ENCODE peak calls at places on chromosomes 3 and 15, in five cellular contexts. T is activated T-helper 1 cell treated with Interleukin-2 at 50 U/mL for 16 hours; Z is HFFc6; V is NCI-H460; S is stimulated activated CD4-positive, alpha-beta T cell treated with anti-CD3 and anti-CD28 coated beads, Interleukin-12 subunit alpha, Interleukin-12 subunit beta, amount 100 ng/mL, for 4 hours. M is an unnamed sample.

GRCh38 chr3:160343132-160343531 is 55.9 kb downstream of the IFT80 start:
- DNase-seq in Z (peak), V (peak), S (no peak), T (no peak), M (peak)

GRCh38 chr3:127792664-127793292 is 29.5 kb downstream of the MGLL start:
- DNase-seq in T (no peak), S (no peak), V (no peak), Z (peak), M (peak)

GRCh38 chr15:33454996-33455395 is 144.2 kb downstream of the RYR3 start:
- DNase-seq in S (no peak), V (no peak), Z (no peak), T (no peak), M (no peak)

GRCh38 chr3:17518189-17519059 is 224.0 kb downstream of the TBC1D5 start:
- DNase-seq in Z (no peak), V (no peak), T (no peak), S (no peak), M (no peak)

GRCh38 chr3:30539772-30540171 is 66.6 kb upstream of the TGFBR2 start:
- DNase-seq in V (no peak), S (no peak), Z (peak), T (no peak), M (peak)

GRCh38 chr3:170128977-170129431 is 52.5 kb downstream of the PHC3 start:
- DNase-seq in Z (peak), V (peak), S (no peak), T (no peak), M (peak)

GRCh38 chr3:46736006-46736872 is 18.6 kb upstream of the PRSS50 start:
- DNase-seq in S (no peak), Z (no peak), T (no peak), V (no peak), M (no peak)

GRCh38 chr3:32868719-32869512 is 51.1 kb downstream of the TRIM71 start:
- DNase-seq in S (no peak), V (no peak), Z (no peak), T (no peak), M (no peak)

GRCh38 chr3:47089605-47090004 is 74.3 kb downstream of the SETD2 start:
- DNase-seq in T (no peak), V (no peak), Z (no peak), S (no peak), M (no peak)

GRCh38 chr3:134463676-134464611 is 21.8 kb downstream of the ANAPC13 start:
- DNase-seq in Z (peak), T (no peak), S (no peak), V (no peak), M (peak)

GRCh38 chr3:194296832-194297666 is 54.1 kb downstream of the CPN2 start:
- DNase-seq in S (no peak), Z (no peak), V (no peak), T (no peak), M (peak)

GRCh38 chr15:83503595-83504364 is 56.6 kb downstream of the SH3GL3 start:
- DNase-seq in S (no peak), T (no peak), Z (no peak), V (no peak), M (no peak)

GRCh38 chr3:67655364-67656121 is 1.1 kb upstream of the SUCLG2 start:
- DNase-seq in V (no peak), Z (no peak), T (peak), S (peak), M (no peak)

GRCh38 chr3:111252795-111253194 is 181.2 kb downstream of the NECTIN3 start:
- DNase-seq in S (no peak), T (no peak), V (no peak), Z (peak), M (peak)

GRCh38 chr15:62118446-62118964 is 46.6 kb downstream of the C2CD4B start:
- DNase-seq in T (no peak), S (no peak), Z (no peak), V (no peak), M (no peak)

GRCh38 chr15:88393719-88394519 is 73.3 kb downstream of the MRPL46 start:
- DNase-seq in S (no peak), V (no peak), Z (peak), T (no peak), M (no peak)

GRCh38 chr15:68230157-68231100 is 901 bp upstream of the CLN6 start:
- DNase-seq in Z (peak), S (no peak), V (no peak), T (no peak), M (peak)

GRCh38 chr3:62569609-62570008 is 196.3 kb upstream of the FEZF2 start:
- DNase-seq in T (no peak), V (no peak), Z (no peak), S (no peak), M (no peak)

GRCh38 chr15:73633991-73634495 is 854 bp upstream of the NPTN start:
- DNase-seq in T (no peak), V (peak), S (no peak), Z (peak), M (peak)

GRCh38 chr3:13883681-13884080 is 3.8 kb upstream of the WNT7A start:
- DNase-seq in T (no peak), V (no peak), S (no peak), Z (no peak), M (no peak)

GRCh38 chr3:192445768-192446644 is 281.3 kb downstream of the FGF12 start:
- DNase-seq in Z (peak), V (no peak), S (no peak), T (no peak), M (peak)

M was measured in A172.